ENCODE peak calls at places on chromosomes 7 and 10, in six cellular contexts. One of them, this sample, is unnamed.

GRCh38 chr7:107045980-107046379 is 1.5 kb downstream of the PRKAR2B start:
- DNase-seq in PC-3: peak
- DNase-seq in SJCRH30: no peak
- DNase-seq in Right ventricle myocardium superior: no peak
- DNase-seq in astrocyte of the spinal cord: peak
- DNase-seq in naive thymus-derived CD8-positive, alpha-beta T cell: no peak
- DNase-seq in this sample: no peak

GRCh38 chr10:18666810-18667209 is 7.6 kb downstream of the ARL5B start:
- DNase-seq in Right ventricle myocardium superior: no peak
- DNase-seq in PC-3: peak
- DNase-seq in SJCRH30: no peak
- DNase-seq in astrocyte of the spinal cord: peak
- DNase-seq in naive thymus-derived CD8-positive, alpha-beta T cell: no peak
- DNase-seq in this sample: no peak

GRCh38 chr10:67803588-67804394 is 34.2 kb downstream of the DNAJC12 start:
- DNase-seq in SJCRH30: no peak
- DNase-seq in naive thymus-derived CD8-positive, alpha-beta T cell: no peak
- DNase-seq in astrocyte of the spinal cord: no peak
- DNase-seq in Right ventricle myocardium superior: no peak
- DNase-seq in PC-3: no peak
- DNase-seq in this sample: no peak

GRCh38 chr10:69645751-69646687 is 16.0 kb downstream of the FAM241B start:
- DNase-seq in PC-3: no peak
- DNase-seq in Right ventricle myocardium superior: no peak
- DNase-seq in astrocyte of the spinal cord: no peak
- DNase-seq in naive thymus-derived CD8-positive, alpha-beta T cell: no peak
- DNase-seq in SJCRH30: no peak
- DNase-seq in this sample: no peak

GRCh38 chr10:20713420-20713819 is 183.7 kb downstream of the NEBL start:
- DNase-seq in astrocyte of the spinal cord: no peak
- DNase-seq in PC-3: no peak
- DNase-seq in naive thymus-derived CD8-positive, alpha-beta T cell: no peak
- DNase-seq in Right ventricle myocardium superior: no peak
- DNase-seq in SJCRH30: no peak
- DNase-seq in this sample: no peak

GRCh38 chr10:91931526-91932190 is 8.1 kb downstream of the BTAF1 start:
- DNase-seq in astrocyte of the spinal cord: no peak
- DNase-seq in PC-3: no peak
- DNase-seq in SJCRH30: no peak
- DNase-seq in Right ventricle myocardium superior: no peak
- DNase-seq in naive thymus-derived CD8-positive, alpha-beta T cell: no peak
- DNase-seq in this sample: no peak

GRCh38 chr10:50919010-50919409 is 33.6 kb upstream of the A1CF start:
- DNase-seq in astrocyte of the spinal cord: no peak
- DNase-seq in Right ventricle myocardium superior: no peak
- DNase-seq in naive thymus-derived CD8-positive, alpha-beta T cell: no peak
- DNase-seq in SJCRH30: no peak
- DNase-seq in PC-3: peak
- DNase-seq in this sample: no peak

GRCh38 chr7:103075337-103075918 is 488 bp downstream of the ARMC10 start:
- DNase-seq in astrocyte of the spinal cord: peak
- DNase-seq in Right ventricle myocardium superior: peak
- DNase-seq in SJCRH30: peak
- DNase-seq in PC-3: peak
- DNase-seq in naive thymus-derived CD8-positive, alpha-beta T cell: peak
- DNase-seq in this sample: peak

GRCh38 chr7:159109092-159110035 is 35.3 kb downstream of the VIPR2 start:
- DNase-seq in Right ventricle myocardium superior: peak
- DNase-seq in astrocyte of the spinal cord: no peak
- DNase-seq in naive thymus-derived CD8-positive, alpha-beta T cell: no peak
- DNase-seq in SJCRH30: no peak
- DNase-seq in PC-3: peak
- DNase-seq in this sample: peak

This sample was measured in left ventricle myocardium superior.